ENCODE peak calls at places on chromosomes 16 and 17, in seven cellular contexts. E is lower leg skin, D is heart left ventricle, K is ovary, H is testis, Z is esophagus muscularis mucosa, V is prostate gland. Y is an unnamed sample.

GRCh38 chr17:57999496-58000017 is 7.5 kb downstream of the SRSF1 start:
- DNase-seq in Z (no peak), D (no peak), V (peak), H (no peak), E (no peak), K (no peak), Y (peak)

GRCh38 chr16:65118866-65119265 is 3.0 kb downstream of the CDH11 start:
- DNase-seq in K (peak), E (no peak), H (no peak), V (no peak), D (no peak), Z (peak), Y (no peak)

GRCh38 chr17:53313746-53314145 is 509.0 kb upstream of the KIF2B start:
- DNase-seq in E (no peak), H (no peak), V (no peak), Z (no peak), K (no peak), D (no peak), Y (no peak)

GRCh38 chr16:79712273-79712672 is 111.7 kb upstream of the MAF start:
- DNase-seq in H (no peak), K (no peak), E (no peak), Z (no peak), V (peak), D (no peak), Y (no peak)

GRCh38 chr17:57565119-57565635 is 179.9 kb downstream of the CCDC182 start:
- DNase-seq in D (no peak), K (no peak), Z (no peak), V (no peak), E (no peak), H (no peak), Y (no peak)

GRCh38 chr16:85057212-85057889 is 29.8 kb downstream of the KIAA0513 start:
- DNase-seq in D (no peak), K (no peak), H (no peak), E (no peak), Z (no peak), V (no peak), Y (peak)

GRCh38 chr16:21227886-21228285 is 5.6 kb upstream of the ANKS4B start:
- DNase-seq in K (no peak), Z (no peak), H (no peak), V (no peak), D (no peak), E (no peak), Y (no peak)

GRCh38 chr16:84119368-84119767 is 2.6 kb upstream of the MBTPS1 start:
- DNase-seq in K (no peak), D (no peak), Z (no peak), E (no peak), H (no peak), V (no peak), Y (no peak)

GRCh38 chr17:30517786-30518185 is 40.6 kb downstream of the GOSR1 start:
- DNase-seq in D (no peak), Z (no peak), E (no peak), V (no peak), H (no peak), K (no peak), Y (no peak)

GRCh38 chr16:886084-886543 is 84.7 kb downstream of the LMF1 start:
- DNase-seq in K (no peak), D (no peak), V (no peak), H (peak), E (no peak), Z (no peak), Y (no peak)

GRCh38 chr16:65122974-65123845 is 1.3 kb upstream of the CDH11 start:
- DNase-seq in E (peak), K (peak), D (peak), Z (no peak), H (peak), V (peak), Y (no peak)

GRCh38 chr17:32575865-32576264 is 89.1 kb downstream of the CDK5R1 start:
- DNase-seq in D (no peak), H (no peak), K (no peak), V (no peak), Z (no peak), E (no peak), Y (no peak)

GRCh38 chr17:76953926-76954325 is 85.7 kb downstream of the MGAT5B start:
- DNase-seq in Z (no peak), E (no peak), D (no peak), V (no peak), H (no peak), K (no peak), Y (no peak)

GRCh38 chr16:50160495-50161164 is 7.5 kb downstream of the TENT4B start:
- DNase-seq in E (no peak), K (no peak), V (no peak), D (no peak), Z (no peak), H (no peak), Y (peak)

GRCh38 chr17:13562271-13562800 is 39.4 kb downstream of the HS3ST3A1 start:
- DNase-seq in E (no peak), H (no peak), Z (no peak), D (peak), V (no peak), K (no peak), Y (no peak)

GRCh38 chr16:68731569-68732067 is 5.5 kb upstream of the CDH1 start:
- DNase-seq in V (no peak), E (no peak), K (no peak), D (no peak), H (no peak), Z (no peak), Y (peak)

GRCh38 chr16:73066927-73067670 is 19.2 kb upstream of the ZFHX3 start:
- DNase-seq in H (no peak), Z (no peak), E (no peak), D (peak), K (no peak), V (no peak), Y (no peak)

GRCh38 chr17:4167786-4168185 is 24.8 kb downstream of the CYB5D2 start:
- DNase-seq in H (no peak), Z (no peak), V (no peak), D (no peak), E (no peak), K (no peak), Y (no peak)

GRCh38 chr16:75810998-75811634 is 84.8 kb upstream of the CPHXL start:
- DNase-seq in D (no peak), K (no peak), E (no peak), V (no peak), H (no peak), Z (no peak), Y (no peak)

GRCh38 chr16:55622930-55623561 is 32.7 kb upstream of the SLC6A2 start:
- DNase-seq in E (no peak), K (no peak), H (peak), Z (peak), D (no peak), V (no peak), Y (peak)

GRCh38 chr16:70614208-70614951 is 32.0 kb upstream of the IL34 start:
- DNase-seq in Z (no peak), H (no peak), E (no peak), V (peak), K (no peak), D (no peak), Y (no peak)

GRCh38 chr16:69270395-69270794 is 40.8 kb upstream of the VPS4A start:
- DNase-seq in K (no peak), H (no peak), Z (no peak), E (no peak), V (no peak), D (no peak), Y (no peak)

DNA sequence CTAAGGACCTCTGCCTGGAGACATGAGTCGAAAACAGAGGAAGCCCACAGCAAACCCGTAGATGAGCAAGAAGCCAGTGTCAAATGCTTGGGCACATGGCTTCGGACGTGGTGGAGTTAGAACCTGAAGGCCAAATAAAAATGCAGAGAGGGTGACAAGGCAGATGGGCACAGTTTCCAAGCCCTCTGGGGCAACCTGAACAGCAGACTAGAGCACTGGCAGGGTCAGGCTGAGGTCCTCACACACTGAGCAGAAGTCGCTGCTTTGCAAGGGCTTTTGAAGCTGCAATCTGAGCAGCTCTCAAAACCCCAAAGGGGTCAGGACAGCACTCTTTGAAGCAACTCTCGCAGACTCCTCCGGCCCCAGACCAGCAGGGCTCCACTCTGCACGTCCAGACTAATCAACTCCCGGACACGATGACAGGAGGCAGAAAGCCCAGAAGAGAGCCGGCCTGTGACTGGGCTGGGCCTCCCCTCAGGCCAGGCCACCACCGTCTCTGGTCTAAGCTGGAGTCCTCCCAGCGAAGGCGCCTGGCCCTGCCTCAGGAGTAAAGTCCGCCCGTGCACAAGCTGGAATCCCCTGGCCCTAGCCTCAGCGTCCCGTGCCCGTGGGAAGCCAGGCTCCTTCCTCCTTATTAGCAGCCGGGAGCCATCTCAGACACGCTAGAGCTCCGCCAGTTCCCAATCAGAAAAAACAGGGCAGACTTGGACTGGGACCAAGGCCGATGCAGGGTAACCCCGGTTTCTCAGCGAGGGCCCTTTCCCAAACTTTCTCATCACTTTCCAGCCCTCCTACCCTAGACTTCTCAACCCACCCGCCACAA is 924 bp downstream of the SMARCD2 start:
- DNase-seq in V (peak), K (peak), Z (no peak), H (peak), E (peak), D (peak), Y (no peak)
- TF ChIP-seq POLR2A in V (no peak), K (no peak), Z (no peak), H (no peak), E (no peak), D (no peak), Y (no peak)

GRCh38 chr17:28371245-28372202 is at the start of gene SARM1:
- DNase-seq in K (peak), E (peak), D (peak), V (peak), H (peak), Z (peak), Y (peak)
- TF ChIP-seq POLR2A in K (no peak), E (no peak), D (no peak), V (no peak), H (no peak), Z (no peak), Y (no peak)

DNA sequence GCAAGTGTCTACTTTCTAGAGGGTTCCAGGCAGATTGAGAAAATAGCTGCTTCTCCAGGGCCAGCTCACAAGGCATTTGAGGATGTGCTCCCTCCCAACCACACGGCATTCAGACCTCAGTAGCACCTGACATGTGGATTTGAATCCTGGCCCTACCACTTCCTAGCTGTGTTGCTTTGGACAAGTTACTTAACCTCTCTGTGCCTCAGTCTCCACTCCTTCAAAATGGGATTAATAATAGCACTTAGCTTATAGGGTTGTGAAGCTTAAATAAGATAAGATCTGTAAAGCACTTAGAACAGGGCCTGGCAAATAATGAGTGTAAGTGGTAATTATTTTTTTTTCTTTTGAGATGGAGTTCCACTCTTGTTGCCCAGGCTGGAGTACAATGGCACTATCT is 21.0 kb upstream of the NOMO2 start:
- DNase-seq in K (no peak), Z (peak), E (no peak), D (no peak), H (no peak), V (no peak), Y (no peak)
- TF ChIP-seq POLR2A in K (no peak), Z (no peak), E (no peak), D (no peak), H (no peak), V (no peak), Y (no peak)

GRCh38 chr17:1462164-1463112 is 6.4 kb upstream of the CRK start:
- DNase-seq in E (no peak), K (no peak), Z (no peak), V (no peak), H (no peak), D (peak), Y (no peak)
- TF ChIP-seq POLR2A in E (no peak), K (no peak), Z (no peak), V (no peak), H (no peak), D (no peak), Y (no peak)

GRCh38 chr17:75508848-75509450 is 6.4 kb downstream of the CASKIN2 start:
- DNase-seq in V (no peak), H (no peak), D (peak), K (no peak), Z (no peak), E (no peak), Y (no peak)

GRCh38 chr17:75511270-75511609 is 4.1 kb downstream of the CASKIN2 start:
- DNase-seq in V (no peak), K (no peak), D (no peak), E (no peak), H (no peak), Z (no peak), Y (no peak)

GRCh38 chr17:75507712-75508111 is 7.6 kb downstream of the CASKIN2 start:
- DNase-seq in K (no peak), E (no peak), V (no peak), Z (no peak), H (no peak), D (peak), Y (no peak)

GRCh38 chr17:75508122-75508719 is 7.1 kb downstream of the CASKIN2 start:
- DNase-seq in H (no peak), E (no peak), V (no peak), K (no peak), D (no peak), Z (no peak), Y (no peak)

DNA sequence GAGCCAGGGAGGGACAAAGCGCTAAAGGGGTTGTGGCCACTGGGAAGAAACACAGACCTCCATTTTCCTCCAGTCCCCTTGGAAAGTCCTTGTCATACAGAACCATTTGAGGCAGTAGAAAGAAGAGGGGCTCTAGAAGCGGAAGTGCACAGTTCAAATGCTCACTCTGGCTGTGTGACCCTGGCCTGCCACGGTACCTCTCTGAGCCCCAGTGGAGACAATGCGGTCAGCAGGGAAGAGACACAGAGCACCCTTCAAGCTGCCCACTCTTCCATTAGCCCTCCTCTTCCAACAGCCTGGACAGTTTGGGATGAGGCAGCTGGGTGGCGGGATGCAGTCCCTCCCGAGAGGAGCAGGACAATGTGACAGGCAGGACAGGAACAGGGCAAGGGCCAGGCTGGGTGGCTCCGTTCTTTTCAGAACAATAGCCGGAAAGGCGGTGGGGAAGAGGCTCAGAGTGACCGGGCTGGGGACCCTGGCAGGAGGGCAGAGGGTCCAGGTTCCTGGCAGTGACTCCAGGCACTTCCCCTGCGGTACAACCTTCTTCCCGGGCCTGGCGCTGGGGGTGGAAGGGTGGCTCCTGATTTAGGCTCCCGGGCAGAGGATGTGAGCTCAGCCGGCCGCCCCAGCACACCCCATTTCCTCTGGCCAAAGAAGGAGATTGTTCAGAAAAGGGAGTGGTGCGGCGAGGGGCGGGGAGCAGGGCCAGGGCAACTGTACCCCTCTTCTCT is 5.6 kb downstream of the CASKIN2 start:
- DNase-seq in E (no peak), H (no peak), Z (no peak), K (no peak), D (peak), V (no peak), Y (no peak)
- TF ChIP-seq POLR2A in E (no peak), H (no peak), Z (no peak), K (no peak), D (no peak), V (no peak), Y (no peak)

GRCh38 chr17:1511756-1512321 is 4.6 kb downstream of the INPP5K start:
- DNase-seq in H (peak), K (no peak), D (peak), Z (no peak), E (no peak), V (peak), Y (no peak)
- TF ChIP-seq POLR2A in H (no peak), K (no peak), D (no peak), Z (no peak), E (no peak), V (no peak), Y (no peak)

GRCh38 chr17:81738801-81739393 is 26.8 kb downstream of the SLC25A10 start:
- DNase-seq in K (no peak), H (no peak), Z (no peak), E (no peak), D (no peak), V (no peak), Y (no peak)

GRCh38 chr17:81737947-81738800 is 26.1 kb downstream of the SLC25A10 start:
- DNase-seq in V (no peak), E (no peak), D (no peak), K (no peak), Z (no peak), H (no peak), Y (no peak)

GRCh38 chr17:81734405-81735055 is 22.4 kb downstream of the SLC25A10 start:
- DNase-seq in V (no peak), H (no peak), Z (no peak), D (no peak), E (no peak), K (no peak), Y (no peak)

GRCh38 chr17:81733507-81734404 is 21.7 kb downstream of the SLC25A10 start:
- DNase-seq in Z (peak), K (peak), V (peak), H (peak), E (peak), D (peak), Y (peak)

DNA sequence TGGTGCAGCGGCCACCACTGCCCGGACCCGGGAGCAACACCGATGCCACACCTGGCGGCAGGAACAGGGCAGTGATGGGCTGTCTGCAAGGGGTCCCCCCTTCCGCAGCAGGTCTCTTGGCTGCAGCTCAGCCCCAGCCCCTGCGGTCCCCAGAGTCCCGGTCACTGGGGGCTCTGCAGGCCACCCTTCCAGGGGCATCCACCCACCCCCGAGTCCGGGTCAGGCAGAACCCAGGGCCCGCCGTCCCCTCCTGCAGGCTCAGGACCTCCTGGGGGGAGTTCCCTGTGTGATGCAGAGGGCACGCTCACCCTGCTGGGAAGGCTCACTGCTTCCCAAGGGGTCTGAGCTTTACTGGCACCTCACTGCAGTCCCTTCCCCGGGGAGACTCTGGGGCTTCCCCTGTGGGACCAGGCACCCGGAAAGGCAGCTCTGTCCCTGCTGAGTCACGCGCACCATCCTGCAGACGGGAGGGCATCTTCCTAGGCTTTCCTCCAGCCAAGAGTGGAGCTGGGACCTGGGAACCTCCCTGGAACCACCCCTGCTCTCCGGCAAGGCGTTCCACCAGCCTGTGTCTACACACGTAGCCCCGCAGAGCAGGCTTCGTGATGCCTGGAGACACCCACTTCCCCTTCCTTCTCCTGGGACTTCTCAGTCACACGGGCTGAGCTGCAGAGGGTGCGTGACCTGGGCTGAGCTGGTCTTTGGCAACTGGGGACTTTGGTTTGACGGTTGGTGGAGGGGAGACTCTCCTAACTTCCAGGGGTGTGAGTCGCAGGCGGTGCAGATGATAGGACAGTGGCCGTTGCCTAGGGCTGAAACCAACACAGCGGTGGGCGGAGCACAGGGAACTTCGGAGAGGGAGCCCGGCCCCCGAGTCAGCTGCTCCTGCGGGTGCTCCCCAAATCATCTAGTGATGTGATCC is 23.4 kb downstream of the SLC25A10 start:
- DNase-seq in V (peak), H (no peak), D (no peak), Z (no peak), E (peak), K (no peak), Y (peak)
- TF ChIP-seq POLR2A in V (peak), H (no peak), D (no peak), Z (no peak), E (no peak), K (no peak), Y (peak)